ENCODE peak calls at places on chromosomes 5 and 9, in seven cellular contexts. One of them, this sample, is unnamed.

GRCh38 chr5:96875805-96876291 is 452 bp upstream of the ERAP2 start:
- DNase-seq in LoVo: no peak
- DNase-seq in anterior cingulate cortex: no peak
- DNase-seq in nephron progenitor cell: no peak
- DNase-seq in amniotic stem cell: no peak
- DNase-seq in lung: no peak
- DNase-seq in fibroblast of the aortic adventitia: no peak
- DNase-seq in this sample: no peak

GRCh38 chr5:116388564-116389258 is 185.9 kb downstream of the SEMA6A start:
- DNase-seq in anterior cingulate cortex: no peak
- DNase-seq in LoVo: no peak
- DNase-seq in fibroblast of the aortic adventitia: no peak
- DNase-seq in amniotic stem cell: no peak
- DNase-seq in lung: peak
- DNase-seq in nephron progenitor cell: no peak
- DNase-seq in this sample: no peak

GRCh38 chr9:130301483-130302286 is 36.1 kb downstream of the HMCN2 start:
- DNase-seq in anterior cingulate cortex: no peak
- DNase-seq in fibroblast of the aortic adventitia: peak
- DNase-seq in LoVo: no peak
- DNase-seq in nephron progenitor cell: no peak
- DNase-seq in lung: peak
- DNase-seq in amniotic stem cell: no peak
- DNase-seq in this sample: peak

GRCh38 chr9:79237861-79238260 is 333.9 kb upstream of the TLE4 start:
- DNase-seq in anterior cingulate cortex: no peak
- DNase-seq in LoVo: no peak
- DNase-seq in lung: no peak
- DNase-seq in fibroblast of the aortic adventitia: no peak
- DNase-seq in amniotic stem cell: no peak
- DNase-seq in nephron progenitor cell: no peak
- DNase-seq in this sample: no peak

GRCh38 chr5:174793684-174794328 is 69.4 kb downstream of the MSX2 start:
- DNase-seq in fibroblast of the aortic adventitia: peak
- DNase-seq in LoVo: peak
- DNase-seq in amniotic stem cell: peak
- DNase-seq in nephron progenitor cell: peak
- DNase-seq in lung: peak
- DNase-seq in anterior cingulate cortex: peak
- DNase-seq in this sample: peak

GRCh38 chr5:38274370-38274769 is 16.0 kb downstream of the EGFLAM start:
- DNase-seq in anterior cingulate cortex: no peak
- DNase-seq in amniotic stem cell: no peak
- DNase-seq in fibroblast of the aortic adventitia: no peak
- DNase-seq in lung: no peak
- DNase-seq in LoVo: no peak
- DNase-seq in nephron progenitor cell: no peak
- DNase-seq in this sample: no peak

GRCh38 chr5:150020249-150020648 is 19.7 kb downstream of the HMGXB3 start:
- DNase-seq in LoVo: no peak
- DNase-seq in amniotic stem cell: no peak
- DNase-seq in nephron progenitor cell: no peak
- DNase-seq in lung: no peak
- DNase-seq in fibroblast of the aortic adventitia: no peak
- DNase-seq in anterior cingulate cortex: no peak
- DNase-seq in this sample: no peak

GRCh38 chr5:10981927-10982326 is 220.9 kb upstream of the DAP start:
- DNase-seq in amniotic stem cell: no peak
- DNase-seq in fibroblast of the aortic adventitia: no peak
- DNase-seq in LoVo: no peak
- DNase-seq in anterior cingulate cortex: no peak
- DNase-seq in lung: no peak
- DNase-seq in nephron progenitor cell: no peak
- DNase-seq in this sample: no peak

GRCh38 chr5:19568004-19568403 is 420.0 kb downstream of the CDH18 start:
- DNase-seq in nephron progenitor cell: no peak
- DNase-seq in fibroblast of the aortic adventitia: no peak
- DNase-seq in lung: no peak
- DNase-seq in LoVo: no peak
- DNase-seq in anterior cingulate cortex: no peak
- DNase-seq in amniotic stem cell: no peak
- DNase-seq in this sample: no peak

GRCh38 chr5:172544371-172545120 is 90.2 kb upstream of the SH3PXD2B start:
- DNase-seq in anterior cingulate cortex: no peak
- DNase-seq in LoVo: no peak
- DNase-seq in amniotic stem cell: no peak
- DNase-seq in nephron progenitor cell: no peak
- DNase-seq in lung: no peak
- DNase-seq in fibroblast of the aortic adventitia: no peak
- DNase-seq in this sample: no peak

GRCh38 chr5:103908327-103909099 is 345.9 kb upstream of the NUDT12 start:
- DNase-seq in amniotic stem cell: no peak
- DNase-seq in anterior cingulate cortex: no peak
- DNase-seq in lung: no peak
- DNase-seq in fibroblast of the aortic adventitia: no peak
- DNase-seq in LoVo: no peak
- DNase-seq in nephron progenitor cell: peak
- DNase-seq in this sample: no peak

GRCh38 chr9:95783426-95783975 is 92.0 kb upstream of the ERCC6L2 start:
- DNase-seq in fibroblast of the aortic adventitia: no peak
- DNase-seq in lung: no peak
- DNase-seq in LoVo: no peak
- DNase-seq in nephron progenitor cell: no peak
- DNase-seq in amniotic stem cell: no peak
- DNase-seq in anterior cingulate cortex: no peak
- DNase-seq in this sample: no peak